ENCODE peak calls at places on chromosome X, in seven cellular contexts. One of them, this sample, is unnamed.

GRCh38 chrX:45472968-45473367 is 272.3 kb upstream of the DIPK2B start:
- DNase-seq in H1: no peak
- DNase-seq in K562: no peak
- DNase-seq in SK-N-SH: no peak
- DNase-seq in GM12878: no peak
- DNase-seq in HepG2: no peak
- DNase-seq in GM12891: no peak
- DNase-seq in this sample: no peak

GRCh38 chrX:140817943-140818342 is 108.4 kb downstream of the LINC00632 start:
- DNase-seq in H1: no peak
- DNase-seq in K562: peak
- DNase-seq in SK-N-SH: peak
- DNase-seq in GM12878: no peak
- DNase-seq in HepG2: no peak
- DNase-seq in GM12891: no peak
- DNase-seq in this sample: no peak

GRCh38 chrX:134324359-134324758 is 87.4 kb downstream of the CCDC160 start:
- DNase-seq in H1: no peak
- DNase-seq in K562: no peak
- DNase-seq in SK-N-SH: no peak
- DNase-seq in GM12878: no peak
- DNase-seq in HepG2: no peak
- DNase-seq in GM12891: no peak
- DNase-seq in this sample: no peak

GRCh38 chrX:49838374-49838773 is 9.3 kb downstream of the PAGE4 start:
- DNase-seq in H1: no peak
- DNase-seq in K562: peak
- DNase-seq in SK-N-SH: peak
- DNase-seq in GM12878: no peak
- DNase-seq in HepG2: peak
- DNase-seq in GM12891: no peak
- DNase-seq in this sample: no peak

GRCh38 chrX:3811331-3812311 is 98.2 kb upstream of the PRKX start:
- DNase-seq in H1: no peak
- DNase-seq in K562: peak
- DNase-seq in SK-N-SH: peak
- DNase-seq in GM12878: peak
- DNase-seq in HepG2: peak
- DNase-seq in GM12891: peak
- DNase-seq in this sample: no peak

GRCh38 chrX:129798888-129799287 is 19.1 kb downstream of the SASH3 start:
- DNase-seq in H1: no peak
- DNase-seq in K562: no peak
- DNase-seq in SK-N-SH: no peak
- DNase-seq in GM12878: no peak
- DNase-seq in HepG2: no peak
- DNase-seq in GM12891: no peak
- DNase-seq in this sample: no peak

GRCh38 chrX:68175569-68175968 is 257.7 kb downstream of the OPHN1 start:
- DNase-seq in H1: no peak
- DNase-seq in K562: no peak
- DNase-seq in SK-N-SH: no peak
- DNase-seq in GM12878: no peak
- DNase-seq in HepG2: no peak
- DNase-seq in GM12891: no peak
- DNase-seq in this sample: no peak

GRCh38 chrX:72060196-72060974 is 71.3 kb downstream of the RTL5 start:
- DNase-seq in H1: no peak
- DNase-seq in K562: no peak
- DNase-seq in SK-N-SH: peak
- DNase-seq in GM12878: no peak
- DNase-seq in HepG2: no peak
- DNase-seq in GM12891: no peak
- DNase-seq in this sample: no peak

GRCh38 chrX:920234-920799 is 289.7 kb downstream of the SHOX start:
- DNase-seq in H1: no peak
- DNase-seq in K562: no peak
- DNase-seq in SK-N-SH: no peak
- DNase-seq in GM12878: no peak
- DNase-seq in HepG2: no peak
- DNase-seq in GM12891: no peak
- DNase-seq in this sample: no peak

GRCh38 chrX:10631416-10632145 is 11.2 kb upstream of the MID1 start:
- DNase-seq in H1: no peak
- DNase-seq in K562: no peak
- DNase-seq in SK-N-SH: no peak
- DNase-seq in GM12878: no peak
- DNase-seq in HepG2: no peak
- DNase-seq in GM12891: no peak
- DNase-seq in this sample: no peak

GRCh38 chrX:87236836-87237235 is 280.8 kb upstream of the KLHL4 start:
- DNase-seq in H1: no peak
- DNase-seq in K562: no peak
- DNase-seq in SK-N-SH: no peak
- DNase-seq in GM12878: no peak
- DNase-seq in HepG2: no peak
- DNase-seq in GM12891: no peak
- DNase-seq in this sample: no peak

GRCh38 chrX:48515842-48516241 is 5.8 kb upstream of the EBP start:
- DNase-seq in H1: no peak
- DNase-seq in K562: no peak
- DNase-seq in SK-N-SH: no peak
- DNase-seq in GM12878: no peak
- DNase-seq in HepG2: no peak
- DNase-seq in GM12891: no peak
- DNase-seq in this sample: no peak

GRCh38 chrX:132676561-132677186 is 187.8 kb upstream of the MBNL3 start:
- DNase-seq in H1: no peak
- DNase-seq in K562: no peak
- DNase-seq in SK-N-SH: no peak
- DNase-seq in GM12878: no peak
- DNase-seq in HepG2: no peak
- DNase-seq in GM12891: no peak
- DNase-seq in this sample: no peak

GRCh38 chrX:22730542-22730941 is 269.2 kb upstream of the DDX53 start:
- DNase-seq in H1: no peak
- DNase-seq in K562: no peak
- DNase-seq in SK-N-SH: no peak
- DNase-seq in GM12878: no peak
- DNase-seq in HepG2: no peak
- DNase-seq in GM12891: no peak
- DNase-seq in this sample: no peak

GRCh38 chrX:109714340-109714958 is 18.6 kb downstream of the ACSL4 start:
- DNase-seq in H1: no peak
- DNase-seq in K562: no peak
- DNase-seq in SK-N-SH: no peak
- DNase-seq in GM12878: no peak
- DNase-seq in HepG2: no peak
- DNase-seq in GM12891: no peak
- DNase-seq in this sample: no peak

GRCh38 chrX:46208225-46208854 is 336.9 kb downstream of the ZNF674 start:
- DNase-seq in H1: no peak
- DNase-seq in K562: no peak
- DNase-seq in SK-N-SH: no peak
- DNase-seq in GM12878: peak
- DNase-seq in HepG2: no peak
- DNase-seq in GM12891: no peak
- DNase-seq in this sample: no peak

DNA sequence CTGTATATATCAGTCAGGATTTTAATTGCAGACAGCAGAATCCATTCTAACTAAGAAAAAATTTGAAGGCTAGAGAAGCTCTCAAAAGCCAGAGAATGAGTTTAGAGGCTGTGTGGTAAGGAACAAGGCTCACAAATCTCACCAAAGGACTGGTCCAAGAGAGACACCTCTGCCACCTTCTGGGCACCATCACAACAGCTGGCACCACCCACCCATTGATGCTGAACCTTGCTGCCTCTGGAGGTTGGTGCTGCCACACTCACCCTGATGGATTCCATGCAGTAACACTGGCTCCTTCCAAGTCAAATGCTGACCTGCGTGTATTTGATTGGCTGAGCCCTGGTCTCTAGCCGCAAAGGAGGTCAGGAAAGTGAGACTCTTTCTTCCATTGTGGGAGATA is 100.8 kb downstream of the BEND2 start:
- DNase-seq in H1: no peak
- DNase-seq in K562: no peak
- DNase-seq in SK-N-SH: no peak
- DNase-seq in GM12878: no peak
- DNase-seq in HepG2: no peak
- DNase-seq in GM12891: no peak
- DNase-seq in this sample: no peak
- TF ChIP-seq TAF1 in H1: no peak
- TF ChIP-seq TAF1 in K562: no peak
- TF ChIP-seq TAF1 in SK-N-SH: no peak
- TF ChIP-seq TAF1 in GM12878: no peak
- TF ChIP-seq TAF1 in HepG2: no peak
- TF ChIP-seq TAF1 in GM12891: no peak
- TF ChIP-seq TAF1 in this sample: no peak

DNA sequence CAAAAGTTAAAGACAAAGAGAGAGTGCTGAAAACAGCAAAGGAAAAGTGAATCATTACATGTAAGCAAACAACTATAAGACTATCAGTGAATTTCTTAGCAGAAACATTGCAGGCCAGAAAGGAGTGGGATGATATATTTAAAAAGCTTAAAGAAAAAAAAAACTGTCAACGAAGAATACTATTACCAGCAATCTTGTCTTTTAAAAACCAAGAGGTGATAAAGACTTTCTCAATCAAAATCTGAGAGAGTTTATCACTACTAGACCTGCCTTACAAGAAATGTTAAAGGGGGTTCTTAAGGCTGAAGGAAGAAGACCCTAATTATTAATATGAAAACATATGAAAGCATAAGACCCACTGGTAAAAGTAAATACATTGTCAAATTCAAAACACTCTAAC is 132.5 kb upstream of the ZCCHC13 start:
- DNase-seq in H1: no peak
- DNase-seq in K562: no peak
- DNase-seq in SK-N-SH: no peak
- DNase-seq in GM12878: no peak
- DNase-seq in HepG2: no peak
- DNase-seq in GM12891: no peak
- DNase-seq in this sample: no peak
- TF ChIP-seq TAF1 in H1: no peak
- TF ChIP-seq TAF1 in K562: no peak
- TF ChIP-seq TAF1 in SK-N-SH: no peak
- TF ChIP-seq TAF1 in GM12878: no peak
- TF ChIP-seq TAF1 in HepG2: no peak
- TF ChIP-seq TAF1 in GM12891: no peak
- TF ChIP-seq TAF1 in this sample: no peak

DNA sequence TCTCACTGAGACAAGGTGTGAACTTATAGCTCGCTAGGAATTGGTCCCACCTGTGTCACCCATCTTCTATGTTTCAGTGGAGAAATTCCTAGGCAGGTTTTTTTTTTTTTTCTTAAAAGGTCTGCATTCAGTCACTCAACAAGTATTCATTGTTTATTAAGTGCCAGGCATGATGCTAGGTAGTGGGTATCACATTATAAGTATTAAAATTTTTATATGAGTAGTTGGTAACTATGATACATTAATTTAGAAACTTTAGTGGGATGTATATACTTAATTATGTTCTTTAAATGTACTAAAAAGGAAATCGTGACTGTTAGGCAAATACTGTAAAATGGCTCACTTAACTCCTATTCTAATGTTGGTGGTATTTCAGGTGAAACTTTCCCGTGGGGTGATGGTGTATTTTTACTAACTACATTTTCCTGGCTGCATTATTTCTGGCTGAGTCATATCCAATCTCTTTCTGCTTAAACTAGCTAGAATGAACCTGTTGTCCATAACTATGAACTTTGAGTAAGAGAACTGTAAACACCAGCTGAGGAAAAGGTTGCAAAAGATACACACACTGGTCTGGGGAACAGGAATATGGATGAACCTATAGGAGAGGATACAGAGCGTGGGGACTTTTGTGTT is 49.3 kb upstream of the MED14 start:
- DNase-seq in H1: no peak
- DNase-seq in K562: no peak
- DNase-seq in SK-N-SH: no peak
- DNase-seq in GM12878: no peak
- DNase-seq in HepG2: peak
- DNase-seq in GM12891: no peak
- DNase-seq in this sample: no peak
- TF ChIP-seq TAF1 in H1: no peak
- TF ChIP-seq TAF1 in K562: no peak
- TF ChIP-seq TAF1 in SK-N-SH: no peak
- TF ChIP-seq TAF1 in GM12878: no peak
- TF ChIP-seq TAF1 in HepG2: no peak
- TF ChIP-seq TAF1 in GM12891: no peak
- TF ChIP-seq TAF1 in this sample: no peak

DNA sequence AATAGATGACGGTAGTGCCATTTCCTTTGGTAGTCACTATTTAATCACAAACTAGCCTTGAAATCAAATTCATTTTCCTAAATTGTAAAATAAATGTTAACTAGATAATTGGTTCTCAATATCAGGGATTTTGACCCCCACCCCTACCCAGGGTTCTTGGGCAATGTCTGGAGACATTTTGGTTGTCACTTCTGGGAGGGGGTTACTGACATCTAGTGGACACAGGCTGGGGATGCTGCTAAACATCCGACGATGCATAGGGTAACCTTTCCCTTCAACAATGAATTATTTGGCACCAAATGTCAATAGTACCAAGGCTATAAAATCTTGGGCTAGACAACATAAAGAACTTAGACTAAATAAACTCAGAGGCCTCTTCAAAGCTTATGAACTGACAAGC is 285.8 kb upstream of the TRPC5 start:
- DNase-seq in H1: no peak
- DNase-seq in K562: peak
- DNase-seq in SK-N-SH: peak
- DNase-seq in GM12878: no peak
- DNase-seq in HepG2: no peak
- DNase-seq in GM12891: no peak
- DNase-seq in this sample: no peak
- TF ChIP-seq TAF1 in H1: no peak
- TF ChIP-seq TAF1 in K562: no peak
- TF ChIP-seq TAF1 in SK-N-SH: no peak
- TF ChIP-seq TAF1 in GM12878: no peak
- TF ChIP-seq TAF1 in HepG2: no peak
- TF ChIP-seq TAF1 in GM12891: no peak
- TF ChIP-seq TAF1 in this sample: no peak

DNA sequence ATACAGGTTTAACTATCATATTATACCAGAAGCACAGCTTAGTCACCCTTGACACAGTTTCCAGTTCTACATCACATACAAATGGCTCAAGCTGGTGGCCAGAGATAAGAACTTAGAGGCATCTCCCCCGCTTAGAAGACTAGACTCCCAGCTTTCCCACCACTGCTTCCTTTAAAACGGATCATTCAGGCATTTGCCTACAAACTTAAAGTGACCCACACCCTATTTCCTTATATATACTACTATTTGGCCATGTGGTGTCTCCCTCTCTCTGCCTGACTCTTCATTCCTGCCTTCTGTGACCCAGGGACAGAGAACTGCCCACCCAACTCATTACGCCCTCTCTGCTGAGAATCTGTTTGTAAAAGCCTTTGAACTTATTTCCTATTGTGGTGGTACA is 781.2 kb upstream of the DIAPH2 start:
- DNase-seq in H1: no peak
- DNase-seq in K562: no peak
- DNase-seq in SK-N-SH: no peak
- DNase-seq in GM12878: no peak
- DNase-seq in HepG2: no peak
- DNase-seq in GM12891: no peak
- DNase-seq in this sample: no peak
- TF ChIP-seq TAF1 in H1: no peak
- TF ChIP-seq TAF1 in K562: no peak
- TF ChIP-seq TAF1 in SK-N-SH: no peak
- TF ChIP-seq TAF1 in GM12878: no peak
- TF ChIP-seq TAF1 in HepG2: no peak
- TF ChIP-seq TAF1 in GM12891: no peak
- TF ChIP-seq TAF1 in this sample: no peak